ENCODE peak calls at places on chromosome 12, in five cellular contexts. B is esophagus squamous epithelium; Z is CD8-positive, alpha-beta memory T cell; F is left ventricle myocardium inferior; M is mesendoderm. H is an unnamed sample.
A peak's percentile ranks its signal among the peaks of the same experiment; 100 is the strongest.

GRCh38 chr12:117226505-117226904 is 36.2 kb upstream of the FBXO21 start:
- DNase-seq in B (no peak), M (no peak), Z (no peak), F (no peak), H (no peak)

GRCh38 chr12:31204995-31205582 is 120.9 kb downstream of the SINHCAF start:
- DNase-seq in B (no peak), F (no peak), Z (no peak), M (no peak), H (no peak)

GRCh38 chr12:46300906-46301305 is 32.1 kb upstream of the SLC38A1 start:
- DNase-seq in Z (no peak), F (peak; percentile 24), M (no peak), B (no peak), H (no peak)

GRCh38 chr12:130737731-130738130 is 21.6 kb upstream of the RIMBP2 start:
- DNase-seq in Z (no peak), F (no peak), B (no peak), M (no peak), H (no peak)

GRCh38 chr12:115349711-115350110 is 665.7 kb upstream of the TBX3 start:
- DNase-seq in F (no peak), B (no peak), M (no peak), Z (no peak), H (no peak)

GRCh38 chr12:75315518-75315917 is 14.6 kb downstream of the CAPS2 start:
- DNase-seq in Z (no peak), M (peak; percentile 6), F (no peak), B (no peak), H (no peak)

GRCh38 chr12:92717202-92717601 is 14.4 kb downstream of the PLEKHG7 start:
- DNase-seq in Z (no peak), B (no peak), M (peak; percentile 37), F (no peak), H (no peak)

GRCh38 chr12:107955966-107956643 is 173.0 kb upstream of the WSCD2 start:
- DNase-seq in M (no peak), Z (no peak), B (no peak), F (no peak), H (no peak)

GRCh38 chr12:27969901-27970390 is 2.6 kb downstream of the PTHLH start:
- DNase-seq in F (peak; percentile 37), Z (peak; percentile 14), M (peak; percentile 88), B (no peak), H (peak; percentile 23)

GRCh38 chr12:5480218-5480952 is 48.5 kb downstream of the NTF3 start:
- DNase-seq in M (peak; percentile 49), B (no peak), Z (no peak), F (no peak), H (no peak)

GRCh38 chr12:55729592-55730446 is 1.0 kb upstream of the CD63 start:
- DNase-seq in M (peak; percentile 95), Z (peak; percentile 38), B (no peak), F (peak; percentile 90), H (peak; percentile 35)

GRCh38 chr12:125185740-125186470 is 120.7 kb downstream of the AACS start:
- DNase-seq in B (no peak), Z (no peak), F (peak; percentile 82), M (peak; percentile 93), H (no peak)

GRCh38 chr12:128365831-128366231 is 98.9 kb downstream of the TMEM132C start:
- DNase-seq in F (no peak), M (peak; percentile 58), B (no peak), Z (no peak), H (no peak)

GRCh38 chr12:131383741-131384543 is 326.9 kb upstream of the SFSWAP start:
- DNase-seq in F (no peak), B (no peak), M (no peak), Z (no peak), H (no peak)

GRCh38 chr12:116043673-116044072 is 233.8 kb downstream of the MED13L start:
- DNase-seq in M (no peak), Z (no peak), B (no peak), F (no peak), H (no peak)

GRCh38 chr12:4417471-4417870 is 28.1 kb downstream of the FGF6 start:
- DNase-seq in F (no peak), B (no peak), Z (no peak), M (no peak), H (no peak)

GRCh38 chr12:43444940-43445564 is 107.0 kb downstream of the ADAMTS20 start:
- DNase-seq in F (no peak), Z (peak; percentile 1), M (peak; percentile 55), B (no peak), H (peak; percentile 20)

GRCh38 chr12:19530631-19531020 is 91.3 kb downstream of the AEBP2 start:
- DNase-seq in Z (no peak), M (no peak), F (no peak), B (no peak), H (no peak)

GRCh38 chr12:93317227-93317626 is 60.5 kb upstream of the NUDT4 start:
- DNase-seq in B (no peak), M (peak; percentile 41), F (no peak), Z (no peak), H (no peak)

GRCh38 chr12:130816055-130816454 is 23.0 kb downstream of the STX2 start:
- DNase-seq in Z (no peak), F (no peak), M (no peak), B (no peak), H (no peak)

GRCh38 chr12:88150063-88150462 is 8.0 kb downstream of the TMTC3 start:
- DNase-seq in B (no peak), F (no peak), Z (no peak), M (peak; percentile 21), H (no peak)

GRCh38 chr12:7188557-7189397 is 709 bp upstream of the PEX5 start:
- DNase-seq in B (no peak), Z (peak; percentile 38), M (peak; percentile 93), F (peak; percentile 59), H (peak; percentile 52)

GRCh38 chr12:78431931-78432330 is 432.6 kb upstream of the SYT1 start:
- DNase-seq in M (no peak), F (no peak), B (no peak), Z (no peak), H (no peak)

GRCh38 chr12:4579305-4580097 is 17.5 kb downstream of the DYRK4 start:
- DNase-seq in Z (no peak), B (no peak), F (no peak), M (peak; percentile 46), H (no peak)

GRCh38 chr12:32273063-32273521 is 126.3 kb upstream of the FGD4 start:
- DNase-seq in M (no peak), F (no peak), B (no peak), Z (no peak), H (no peak)

GRCh38 chr12:32272465-32272864 is 126.9 kb upstream of the FGD4 start:
- DNase-seq in Z (no peak), F (no peak), M (no peak), B (no peak), H (no peak)

GRCh38 chr12:32274665-32275064 is 124.7 kb upstream of the FGD4 start:
- DNase-seq in Z (no peak), F (no peak), M (no peak), B (no peak), H (no peak)

GRCh38 chr12:32273712-32274111 is 125.6 kb upstream of the FGD4 start:
- DNase-seq in Z (peak; percentile 23), F (peak; percentile 16), M (peak; percentile 66), B (no peak), H (no peak)

DNA sequence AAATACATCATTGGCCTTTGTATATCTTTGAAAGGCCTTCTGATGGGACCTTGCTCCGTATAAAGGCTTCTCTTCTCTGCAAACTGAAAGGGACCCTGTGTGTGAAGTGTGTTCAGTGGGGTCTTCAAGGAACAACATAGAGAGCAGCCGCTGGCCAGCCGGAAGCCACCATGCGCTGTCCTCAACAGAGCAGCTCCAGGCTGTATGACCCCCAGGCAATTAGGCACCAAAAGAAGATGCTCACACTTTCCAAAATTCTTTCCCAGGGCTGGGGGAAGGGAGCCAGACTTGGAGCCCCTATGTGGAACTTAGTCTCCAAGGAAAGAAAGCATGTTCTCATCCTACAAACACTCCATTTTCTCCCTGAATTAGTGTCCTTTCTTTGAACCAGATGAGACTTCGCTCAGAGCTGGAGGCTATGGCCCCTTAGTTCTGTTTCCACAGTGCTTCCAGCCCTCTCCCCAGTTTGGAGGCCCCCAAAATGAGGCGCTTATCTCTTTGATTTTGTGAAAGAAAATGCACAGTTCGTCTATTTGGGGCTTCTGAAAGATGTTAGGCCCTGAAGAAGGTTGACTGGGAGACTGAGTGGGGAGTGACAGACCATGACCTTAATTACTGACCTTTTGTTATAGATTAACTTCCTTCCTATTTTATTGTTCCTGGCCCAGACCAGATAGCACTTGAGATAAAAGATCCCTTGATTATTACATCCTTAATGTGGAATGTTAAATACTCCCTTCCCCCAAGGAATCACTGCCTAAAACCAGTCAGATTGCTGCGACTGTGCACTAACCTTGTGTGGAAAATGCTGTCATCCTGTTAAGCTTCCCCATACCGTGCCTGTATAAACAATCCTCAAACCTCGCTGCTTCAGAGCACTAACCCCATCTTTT is 128.3 kb upstream of the FGD4 start:
- DNase-seq in B (no peak), Z (no peak), M (peak; percentile 93), F (no peak), H (no peak)
- H3K4me1 ChIP-seq in B (no peaks in the 10 kb centered on the region), Z (peaks cover 18% of the 10 kb centered on the region), M (peaks cover 9% of the 10 kb centered on the region), F (peaks cover 16% of the 10 kb centered on the region), H (no peaks in the 10 kb centered on the region)

GRCh38 chr12:66899567-66899966 is 220.7 kb upstream of the GRIP1 start:
- DNase-seq in F (no peak), Z (no peak), B (no peak), M (no peak), H (no peak)
- H3K4me3 ChIP-seq in F (no peak overlapping the region), Z (no peak overlapping the region), B (no peak overlapping the region), M (no peak overlapping the region), H (no peak overlapping the region)

GRCh38 chr12:8445731-8446130 is 10.0 kb upstream of the CLEC6A start:
- DNase-seq in B (no peak), F (no peak), M (no peak), Z (no peak), H (no peak)

GRCh38 chr12:8446642-8447547 is 8.9 kb upstream of the CLEC6A start:
- DNase-seq in M (no peak), F (no peak), Z (no peak), B (no peak), H (no peak)

GRCh38 chr12:8452976-8453616 is 2.7 kb upstream of the CLEC6A start:
- DNase-seq in M (peak; percentile 55), F (no peak), Z (no peak), B (no peak), H (no peak)

GRCh38 chr12:8452036-8452435 is 3.7 kb upstream of the CLEC6A start:
- DNase-seq in Z (no peak), F (no peak), M (no peak), B (no peak), H (no peak)

DNA sequence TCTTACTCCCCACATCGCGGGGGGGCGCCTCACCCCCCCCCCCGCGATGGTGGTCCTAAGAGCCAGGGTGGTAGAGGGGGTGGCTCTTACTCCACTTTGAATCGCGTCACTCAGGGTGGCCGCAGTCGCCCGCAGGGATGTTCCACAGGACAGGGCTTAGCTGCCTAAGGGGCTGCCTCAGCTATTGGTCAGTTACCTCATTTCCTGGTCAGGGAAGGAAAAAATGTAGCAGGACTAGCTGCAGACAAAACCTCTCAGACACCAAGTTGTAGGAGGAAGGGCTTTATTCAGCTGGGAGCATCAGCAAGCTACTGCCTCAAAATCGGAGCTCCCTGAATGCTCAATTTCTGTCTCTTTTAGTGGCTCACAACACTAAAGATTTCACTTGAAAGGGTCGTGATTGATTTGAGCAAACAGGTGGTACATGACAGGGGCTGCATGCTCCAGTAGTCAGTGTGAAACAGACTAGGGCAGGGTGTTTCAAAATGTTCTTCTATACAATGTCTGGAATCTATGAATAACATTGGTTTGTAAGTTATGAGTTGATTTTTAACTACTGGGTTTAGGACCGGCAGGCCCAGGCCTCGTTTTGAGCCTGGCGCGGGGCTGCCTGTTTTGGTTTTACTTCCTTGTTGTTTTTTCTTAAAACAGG is 6.3 kb upstream of the CLEC6A start:
- DNase-seq in M (peak; percentile 80), F (no peak), Z (no peak), B (no peak), H (no peak)
- H3K4me1 ChIP-seq in M (no peaks in the 10 kb centered on the region), F (no peaks in the 10 kb centered on the region), Z (no peaks in the 10 kb centered on the region), B (no peaks in the 10 kb centered on the region), H (no peaks in the 10 kb centered on the region)

GRCh38 chr12:64679487-64679983 is 69.2 kb downstream of the RASSF3 start:
- DNase-seq in B (peak; percentile 26), F (peak; percentile 78), Z (peak; percentile 79), M (no peak), H (peak; percentile 79)
- H3K4me3 ChIP-seq in B (no peak overlapping the region), F (peak overlapping the region; percentile 36), Z (peak overlapping the region; percentile 42), M (no peak overlapping the region), H (no peak overlapping the region)